ENCODE peak calls at places on chromosomes 5 and 9, in four cellular contexts. One of them, this sample, is unnamed.

GRCh38 chr9:101977614-101978210 is 239.3 kb upstream of the GRIN3A start:
- DNase-seq in breast epithelium: no peak
- DNase-seq in GM23338: peak
- DNase-seq in AG04450: no peak
- DNase-seq in this sample: no peak

GRCh38 chr9:73050062-73050814 is 97.4 kb upstream of the ALDH1A1 start:
- DNase-seq in breast epithelium: no peak
- DNase-seq in AG04450: no peak
- DNase-seq in GM23338: peak
- DNase-seq in this sample: no peak

GRCh38 chr9:125495137-125496119 is 211.6 kb downstream of the MAPKAP1 start:
- DNase-seq in GM23338: no peak
- DNase-seq in breast epithelium: no peak
- DNase-seq in AG04450: no peak
- DNase-seq in this sample: no peak

GRCh38 chr5:132238901-132239500 is 11.3 kb upstream of the P4HA2 start:
- DNase-seq in AG04450: no peak
- DNase-seq in breast epithelium: peak
- DNase-seq in GM23338: no peak
- DNase-seq in this sample: no peak

GRCh38 chr5:8908055-8908683 is 637.7 kb downstream of the SEMA5A start:
- DNase-seq in GM23338: peak
- DNase-seq in breast epithelium: no peak
- DNase-seq in AG04450: no peak
- DNase-seq in this sample: peak

GRCh38 chr5:57780306-57780958 is 297.8 kb upstream of the ACTBL2 start:
- DNase-seq in AG04450: no peak
- DNase-seq in GM23338: peak
- DNase-seq in breast epithelium: no peak
- DNase-seq in this sample: no peak

GRCh38 chr5:106331415-106331814 is 1339.3 kb downstream of the EFNA5 start:
- DNase-seq in GM23338: no peak
- DNase-seq in AG04450: peak
- DNase-seq in breast epithelium: no peak
- DNase-seq in this sample: no peak

GRCh38 chr5:55226027-55226933 is 835 bp downstream of the MCIDAS start:
- DNase-seq in breast epithelium: no peak
- DNase-seq in GM23338: peak
- DNase-seq in AG04450: no peak
- DNase-seq in this sample: peak

GRCh38 chr9:72509635-72510034 is 11.8 kb upstream of the TMC1 start:
- DNase-seq in breast epithelium: no peak
- DNase-seq in GM23338: no peak
- DNase-seq in AG04450: no peak
- DNase-seq in this sample: no peak

GRCh38 chr9:122119166-122119521 is 26.0 kb upstream of the TTLL11 start:
- DNase-seq in GM23338: no peak
- DNase-seq in AG04450: no peak
- DNase-seq in breast epithelium: no peak
- DNase-seq in this sample: no peak

GRCh38 chr5:77867914-77868313 is 91.8 kb upstream of the TBCA start:
- DNase-seq in GM23338: peak
- DNase-seq in breast epithelium: no peak
- DNase-seq in AG04450: no peak
- DNase-seq in this sample: no peak

GRCh38 chr5:73122875-73123810 is 2.8 kb downstream of the TMEM171 start:
- DNase-seq in breast epithelium: no peak
- DNase-seq in AG04450: no peak
- DNase-seq in GM23338: peak
- DNase-seq in this sample: peak

GRCh38 chr5:73118331-73119011 is 1.9 kb upstream of the TMEM171 start:
- DNase-seq in GM23338: no peak
- DNase-seq in AG04450: no peak
- DNase-seq in breast epithelium: no peak
- DNase-seq in this sample: no peak

GRCh38 chr5:73121109-73121443 is 701 bp downstream of the TMEM171 start:
- DNase-seq in GM23338: no peak
- DNase-seq in AG04450: no peak
- DNase-seq in breast epithelium: no peak
- DNase-seq in this sample: no peak

GRCh38 chr5:73119492-73120157 is 750 bp upstream of the TMEM171 start:
- DNase-seq in GM23338: peak
- DNase-seq in breast epithelium: no peak
- DNase-seq in AG04450: no peak
- DNase-seq in this sample: peak

DNA sequence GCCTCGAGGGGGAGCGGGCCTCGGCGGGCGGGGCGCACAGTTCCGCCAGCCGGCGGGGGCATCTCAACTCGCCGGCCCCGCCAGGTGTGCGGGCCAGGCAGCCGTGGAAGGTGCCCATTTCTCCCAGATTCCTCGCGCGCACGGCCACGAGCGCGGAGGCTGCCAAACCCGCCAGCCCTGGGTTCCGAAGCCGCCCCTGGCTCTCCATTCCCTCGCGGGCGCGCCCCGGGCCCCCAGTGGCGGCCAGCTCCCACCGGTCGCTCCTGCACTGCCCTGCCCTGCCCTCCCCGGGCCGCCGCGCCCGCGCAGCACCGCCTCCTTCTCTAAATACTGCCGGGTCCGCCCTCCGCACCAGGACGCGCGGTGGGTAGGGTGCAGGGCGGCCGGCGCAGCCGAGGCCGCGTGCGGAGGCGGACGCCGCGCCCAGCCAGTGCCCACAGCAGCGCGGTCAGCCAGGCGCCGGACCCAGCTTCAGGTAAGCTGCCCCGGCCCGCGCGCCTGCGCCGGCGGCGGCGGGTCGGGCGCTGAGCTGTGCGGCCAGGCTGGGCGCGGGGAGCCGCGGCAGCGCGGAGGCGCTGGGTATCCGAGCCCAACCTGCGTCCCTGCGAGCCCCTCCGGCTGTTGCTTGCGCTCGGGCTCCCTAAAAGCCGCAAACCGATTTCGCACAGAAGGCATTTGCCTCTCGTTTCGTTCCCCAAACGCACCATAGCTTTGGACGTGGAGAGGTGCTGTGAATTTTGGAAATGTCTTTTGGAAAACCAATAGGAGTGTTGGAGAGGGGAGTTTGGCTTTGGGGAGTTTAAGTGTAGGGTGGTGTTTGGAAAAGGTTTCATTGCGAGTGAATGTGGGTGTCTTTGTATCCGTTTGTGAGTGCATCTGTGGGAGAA is at the start of gene TMEM171:
- DNase-seq in GM23338: peak
- DNase-seq in AG04450: no peak
- DNase-seq in breast epithelium: no peak
- DNase-seq in this sample: peak
- TF ChIP-seq CTCF in GM23338: no peak
- TF ChIP-seq CTCF in AG04450: no peak
- TF ChIP-seq CTCF in breast epithelium: no peak
- TF ChIP-seq CTCF in this sample: no peak

GRCh38 chr5:164722702-164723101 is 1217.3 kb downstream of the MAT2B start:
- DNase-seq in GM23338: no peak
- DNase-seq in AG04450: no peak
- DNase-seq in breast epithelium: no peak
- DNase-seq in this sample: no peak
- TF ChIP-seq CTCF in GM23338: no peak
- TF ChIP-seq CTCF in AG04450: no peak
- TF ChIP-seq CTCF in breast epithelium: no peak
- TF ChIP-seq CTCF in this sample: no peak

DNA sequence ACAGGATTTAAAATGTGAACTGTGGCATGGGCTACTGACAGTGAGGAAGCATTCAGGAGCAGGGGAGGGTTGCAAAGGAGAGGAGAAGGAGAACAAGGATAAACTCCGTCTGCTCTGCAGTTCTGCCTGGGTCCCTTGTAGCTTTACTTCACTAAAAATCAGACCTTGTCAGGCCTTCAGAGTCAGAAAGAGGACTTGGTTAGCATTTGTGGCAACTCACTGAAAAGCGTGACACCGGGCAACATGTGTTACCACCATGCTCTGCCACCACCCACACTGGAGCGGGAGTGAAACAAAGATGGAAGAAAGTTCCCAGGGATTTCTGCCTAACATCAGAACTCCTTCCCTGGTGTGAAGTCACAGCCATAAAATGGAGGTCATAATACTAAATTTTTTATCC is 19.3 kb downstream of the FYB1 start:
- DNase-seq in AG04450: no peak
- DNase-seq in GM23338: no peak
- DNase-seq in breast epithelium: no peak
- DNase-seq in this sample: peak
- TF ChIP-seq CTCF in AG04450: no peak
- TF ChIP-seq CTCF in GM23338: no peak
- TF ChIP-seq CTCF in breast epithelium: no peak
- TF ChIP-seq CTCF in this sample: no peak

DNA sequence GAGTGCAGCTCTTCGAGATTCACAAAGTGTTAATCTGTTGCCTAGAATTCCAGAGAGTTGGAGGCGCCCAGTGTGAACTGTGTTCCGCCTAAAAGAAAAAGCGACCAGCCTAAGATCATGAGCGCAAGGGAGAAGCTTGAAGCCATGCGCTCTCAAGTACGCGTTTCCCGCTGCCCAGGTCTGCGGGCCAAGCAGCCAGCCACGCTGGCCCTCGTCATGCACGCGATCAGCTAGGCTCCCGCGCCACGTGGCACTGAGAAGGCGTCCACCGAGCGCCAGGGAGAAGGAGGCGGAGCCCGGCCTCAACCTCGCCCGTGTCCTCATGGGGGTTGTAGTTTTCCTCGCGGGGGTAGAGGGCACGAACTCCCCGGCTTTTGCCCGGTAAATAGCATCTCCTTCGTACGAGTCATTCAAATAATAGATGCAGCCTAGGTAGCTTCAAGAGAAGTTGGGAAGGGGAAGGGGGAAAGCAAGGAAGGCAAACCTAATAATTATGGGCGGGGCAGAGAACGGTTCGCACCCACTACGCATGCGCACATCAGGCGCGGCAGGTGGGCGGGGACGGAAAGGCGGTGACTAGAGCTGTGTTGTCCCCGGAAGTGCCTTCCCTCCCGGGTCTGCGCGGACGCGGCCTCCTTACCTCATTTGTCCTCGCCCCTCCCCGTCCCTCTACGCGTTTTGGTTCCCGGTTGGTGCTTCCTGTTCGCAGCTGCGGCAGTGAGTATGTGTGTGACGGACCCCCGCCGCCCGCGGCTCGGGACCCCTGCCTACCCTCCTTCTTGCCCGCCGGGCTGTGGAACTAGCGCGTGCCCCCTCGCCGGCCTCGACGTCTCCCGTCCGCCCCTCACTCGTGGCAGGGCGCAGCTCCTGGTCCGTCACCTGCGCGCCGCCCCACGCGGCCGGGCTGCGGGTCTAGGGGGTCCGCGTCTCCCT is at the start of gene ZCCHC7:
- DNase-seq in AG04450: peak
- DNase-seq in GM23338: peak
- DNase-seq in breast epithelium: peak
- DNase-seq in this sample: peak
- TF ChIP-seq CTCF in AG04450: no peak
- TF ChIP-seq CTCF in GM23338: no peak
- TF ChIP-seq CTCF in breast epithelium: no peak
- TF ChIP-seq CTCF in this sample: no peak

DNA sequence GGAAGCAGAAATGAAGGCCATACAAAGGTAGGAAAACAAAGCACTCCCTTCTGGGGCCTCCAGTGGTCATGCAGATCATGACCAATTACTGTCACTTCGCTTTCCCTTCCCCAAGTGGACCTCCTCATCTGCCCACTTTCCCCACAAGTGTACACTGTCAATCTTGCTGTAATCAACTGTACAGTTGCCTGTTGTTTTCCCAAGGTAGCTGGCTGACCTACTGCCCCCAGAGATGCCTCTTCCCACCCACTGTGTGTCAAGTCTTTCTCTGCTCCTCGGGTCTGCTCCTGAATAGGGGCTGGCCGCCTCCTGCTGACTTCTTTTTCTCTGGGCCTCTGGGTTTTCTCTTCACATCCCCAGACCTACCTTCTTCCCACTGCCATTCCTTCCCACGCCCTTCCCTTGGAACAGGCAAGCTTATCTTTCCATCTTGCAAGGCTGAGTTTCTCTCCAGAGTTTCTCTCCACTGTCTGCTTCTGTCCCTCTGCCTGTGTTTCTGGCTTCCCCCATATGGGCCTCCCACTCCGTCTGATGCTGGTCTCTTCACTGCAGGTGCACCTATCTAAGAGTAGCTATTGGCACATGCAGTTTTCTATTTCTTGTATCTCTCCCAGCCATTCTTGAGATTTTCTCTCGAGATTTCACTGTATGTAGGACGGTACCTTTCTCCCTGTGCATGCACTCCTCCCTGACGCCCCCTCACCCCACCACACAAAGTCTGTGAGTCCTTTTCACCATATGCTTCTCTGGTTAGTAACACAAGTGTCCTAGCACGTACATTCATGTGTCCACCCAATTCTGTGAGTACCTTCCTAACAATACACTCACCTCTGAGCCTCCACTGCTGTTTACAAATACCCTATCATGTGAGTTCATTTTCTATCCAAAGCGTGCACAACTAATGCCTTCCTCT is 2.3 kb downstream of the ELL2 start:
- DNase-seq in GM23338: peak
- DNase-seq in AG04450: no peak
- DNase-seq in breast epithelium: no peak
- DNase-seq in this sample: peak
- TF ChIP-seq CTCF in GM23338: no peak
- TF ChIP-seq CTCF in AG04450: no peak
- TF ChIP-seq CTCF in breast epithelium: no peak
- TF ChIP-seq CTCF in this sample: no peak

GRCh38 chr5:141558150-141558549 is 60.6 kb downstream of the DIAPH1 start:
- DNase-seq in breast epithelium: no peak
- DNase-seq in GM23338: peak
- DNase-seq in AG04450: no peak
- DNase-seq in this sample: no peak

GRCh38 chr5:141557681-141558136 is 61.1 kb downstream of the DIAPH1 start:
- DNase-seq in AG04450: peak
- DNase-seq in breast epithelium: peak
- DNase-seq in GM23338: peak
- DNase-seq in this sample: peak

GRCh38 chr5:141559481-141559880 is 59.3 kb downstream of the DIAPH1 start:
- DNase-seq in breast epithelium: no peak
- DNase-seq in AG04450: no peak
- DNase-seq in GM23338: no peak
- DNase-seq in this sample: no peak

GRCh38 chr5:141560141-141560540 is 58.7 kb downstream of the DIAPH1 start:
- DNase-seq in AG04450: no peak
- DNase-seq in breast epithelium: no peak
- DNase-seq in GM23338: peak
- DNase-seq in this sample: no peak

GRCh38 chr5:141560725-141561483 is 57.9 kb downstream of the DIAPH1 start:
- DNase-seq in breast epithelium: peak
- DNase-seq in GM23338: peak
- DNase-seq in AG04450: peak
- DNase-seq in this sample: no peak
- TF ChIP-seq CTCF in breast epithelium: peak
- TF ChIP-seq CTCF in GM23338: peak
- TF ChIP-seq CTCF in AG04450: peak
- TF ChIP-seq CTCF in this sample: peak

GRCh38 chr5:64973226-64973625 is 204.5 kb downstream of the CWC27 start:
- DNase-seq in breast epithelium: no peak
- DNase-seq in AG04450: no peak
- DNase-seq in GM23338: no peak
- DNase-seq in this sample: no peak

GRCh38 chr5:64971990-64972389 is 203.3 kb downstream of the CWC27 start:
- DNase-seq in GM23338: no peak
- DNase-seq in AG04450: no peak
- DNase-seq in breast epithelium: no peak
- DNase-seq in this sample: no peak

GRCh38 chr5:64972591-64972990 is 203.9 kb downstream of the CWC27 start:
- DNase-seq in breast epithelium: no peak
- DNase-seq in GM23338: no peak
- DNase-seq in AG04450: no peak
- DNase-seq in this sample: no peak

GRCh38 chr5:64971538-64971937 is 202.8 kb downstream of the CWC27 start:
- DNase-seq in GM23338: no peak
- DNase-seq in AG04450: peak
- DNase-seq in breast epithelium: no peak
- DNase-seq in this sample: no peak
- TF ChIP-seq CTCF in GM23338: no peak
- TF ChIP-seq CTCF in AG04450: peak
- TF ChIP-seq CTCF in breast epithelium: no peak
- TF ChIP-seq CTCF in this sample: no peak

This sample was measured in activated CD8-positive, alpha-beta T cell treated with anti-CD3 and anti-CD28 coated beads for 36 hours.